ENCODE peak calls at places on chromosome 5, in seven cellular contexts. W, A, L, U, N, D and H are unnamed samples.

GRCh38 chr5:109962882-109963603 is 273.3 kb downstream of the MAN2A1 start:
- DNase-seq in W (no peak), A (no peak), D (peak), N (no peak), L (no peak), U (no peak), H (no peak)

GRCh38 chr5:173878224-173878967 is 9.8 kb upstream of the CPEB4 start:
- DNase-seq in N (no peak), W (no peak), A (no peak), U (no peak), D (no peak), L (no peak), H (no peak)

GRCh38 chr5:75324791-75325190 is 12.2 kb upstream of the HMGCR start:
- DNase-seq in U (no peak), A (no peak), D (no peak), W (no peak), N (no peak), L (no peak), H (no peak)

GRCh38 chr5:153504726-153505125 is 14.3 kb downstream of the GRIA1 start:
- DNase-seq in U (no peak), L (no peak), A (no peak), D (no peak), W (no peak), N (no peak), H (no peak)

GRCh38 chr5:34991486-34992238 is 56.1 kb downstream of the AGXT2 start:
- DNase-seq in W (no peak), D (peak), L (no peak), A (no peak), N (no peak), U (no peak), H (no peak)

GRCh38 chr5:151066920-151067319 is 13.9 kb downstream of the TNIP1 start:
- DNase-seq in W (no peak), A (no peak), D (no peak), U (no peak), N (no peak), L (no peak), H (no peak)

GRCh38 chr5:119385136-119386128 is 29.6 kb downstream of the TNFAIP8 start:
- DNase-seq in D (no peak), N (no peak), U (no peak), W (no peak), A (no peak), L (no peak), H (no peak)

GRCh38 chr5:159913048-159913447 is 3.2 kb upstream of the ADRA1B start:
- DNase-seq in L (no peak), D (peak), A (no peak), W (no peak), U (no peak), N (no peak), H (no peak)

GRCh38 chr5:1417586-1418225 is 27.5 kb downstream of the SLC6A3 start:
- DNase-seq in D (no peak), W (no peak), N (no peak), L (no peak), U (no peak), A (no peak), H (no peak)

GRCh38 chr5:90170231-90170630 is 239.3 kb downstream of the CETN3 start:
- DNase-seq in N (no peak), D (no peak), A (no peak), U (no peak), L (no peak), W (no peak), H (no peak)

GRCh38 chr5:106205916-106206571 is 1464.7 kb downstream of the EFNA5 start:
- DNase-seq in A (no peak), N (no peak), U (no peak), D (no peak), W (no peak), L (no peak), H (no peak)

GRCh38 chr5:32474201-32474854 is 29.8 kb upstream of the ZFR start:
- DNase-seq in A (no peak), U (no peak), L (no peak), D (no peak), N (no peak), W (no peak), H (no peak)

GRCh38 chr5:154189256-154189818 is 1.2 kb upstream of the GALNT10 start:
- DNase-seq in N (no peak), A (no peak), L (no peak), W (peak), D (no peak), U (no peak), H (no peak)